ENCODE peak calls at places on chromosomes 16 and 17, in five cellular contexts. One of them, this sample, is unnamed.

GRCh38 chr17:61405686-61406542 is 6.3 kb downstream of the TBX2 start:
- DNase-seq in CD8-positive, alpha-beta T cell: no peak
- DNase-seq in left ventricle myocardium inferior: peak
- DNase-seq in transverse colon: no peak
- DNase-seq in astrocyte: no peak
- DNase-seq in this sample: no peak

GRCh38 chr17:71741836-71742235 is 379.0 kb upstream of the SOX9 start:
- DNase-seq in CD8-positive, alpha-beta T cell: no peak
- DNase-seq in left ventricle myocardium inferior: no peak
- DNase-seq in transverse colon: no peak
- DNase-seq in astrocyte: peak
- DNase-seq in this sample: no peak

GRCh38 chr16:87463722-87464690 is 28.8 kb downstream of the ZCCHC14 start:
- DNase-seq in CD8-positive, alpha-beta T cell: peak
- DNase-seq in left ventricle myocardium inferior: no peak
- DNase-seq in transverse colon: peak
- DNase-seq in astrocyte: peak
- DNase-seq in this sample: no peak

GRCh38 chr16:54193656-54194007 is 93.0 kb downstream of the IRX3 start:
- DNase-seq in CD8-positive, alpha-beta T cell: peak
- DNase-seq in left ventricle myocardium inferior: peak
- DNase-seq in transverse colon: peak
- DNase-seq in astrocyte: peak
- DNase-seq in this sample: peak

GRCh38 chr16:67966549-67967182 is 1.8 kb downstream of the SLC12A4 start:
- DNase-seq in CD8-positive, alpha-beta T cell: no peak
- DNase-seq in left ventricle myocardium inferior: no peak
- DNase-seq in transverse colon: no peak
- DNase-seq in astrocyte: peak
- DNase-seq in this sample: peak

GRCh38 chr17:57431415-57431814 is 175.1 kb downstream of the MSI2 start:
- DNase-seq in CD8-positive, alpha-beta T cell: no peak
- DNase-seq in left ventricle myocardium inferior: no peak
- DNase-seq in transverse colon: no peak
- DNase-seq in astrocyte: no peak
- DNase-seq in this sample: no peak

GRCh38 chr17:74383140-74383539 is 15.8 kb downstream of the GPR142 start:
- DNase-seq in CD8-positive, alpha-beta T cell: no peak
- DNase-seq in left ventricle myocardium inferior: no peak
- DNase-seq in transverse colon: no peak
- DNase-seq in astrocyte: no peak
- DNase-seq in this sample: no peak

GRCh38 chr17:80034977-80035686 is 540 bp downstream of the TBC1D16 start:
- DNase-seq in CD8-positive, alpha-beta T cell: peak
- DNase-seq in left ventricle myocardium inferior: no peak
- DNase-seq in transverse colon: peak
- DNase-seq in astrocyte: peak
- DNase-seq in this sample: peak

GRCh38 chr17:57630736-57631135 is 114.4 kb downstream of the CCDC182 start:
- DNase-seq in CD8-positive, alpha-beta T cell: no peak
- DNase-seq in left ventricle myocardium inferior: no peak
- DNase-seq in transverse colon: no peak
- DNase-seq in astrocyte: no peak
- DNase-seq in this sample: no peak

GRCh38 chr16:11152677-11153321 is 103.2 kb downstream of the SOCS1 start:
- DNase-seq in CD8-positive, alpha-beta T cell: no peak
- DNase-seq in left ventricle myocardium inferior: no peak
- DNase-seq in transverse colon: no peak
- DNase-seq in astrocyte: no peak
- DNase-seq in this sample: no peak

GRCh38 chr17:20315821-20316220 is 151.5 kb downstream of the LGALS9B start:
- DNase-seq in CD8-positive, alpha-beta T cell: no peak
- DNase-seq in left ventricle myocardium inferior: no peak
- DNase-seq in transverse colon: no peak
- DNase-seq in astrocyte: peak
- DNase-seq in this sample: no peak

GRCh38 chr16:68452176-68452575 is 3.9 kb upstream of the SMPD3 start:
- DNase-seq in CD8-positive, alpha-beta T cell: no peak
- DNase-seq in left ventricle myocardium inferior: no peak
- DNase-seq in transverse colon: no peak
- DNase-seq in astrocyte: no peak
- DNase-seq in this sample: no peak

GRCh38 chr17:77374170-77374936 is 233.6 kb downstream of the SEC14L1 start:
- DNase-seq in CD8-positive, alpha-beta T cell: peak
- DNase-seq in left ventricle myocardium inferior: peak
- DNase-seq in transverse colon: peak
- DNase-seq in astrocyte: peak
- DNase-seq in this sample: no peak

GRCh38 chr16:83903739-83904138 is 4.8 kb downstream of the MLYCD start:
- DNase-seq in CD8-positive, alpha-beta T cell: no peak
- DNase-seq in left ventricle myocardium inferior: peak
- DNase-seq in transverse colon: peak
- DNase-seq in astrocyte: peak
- DNase-seq in this sample: no peak

GRCh38 chr16:70746708-70747424 is 54.1 kb downstream of the VAC14 start:
- DNase-seq in CD8-positive, alpha-beta T cell: peak
- DNase-seq in left ventricle myocardium inferior: peak
- DNase-seq in transverse colon: peak
- DNase-seq in astrocyte: peak
- DNase-seq in this sample: peak

GRCh38 chr16:27632267-27632666 is 82.3 kb downstream of the KATNIP start:
- DNase-seq in CD8-positive, alpha-beta T cell: no peak
- DNase-seq in left ventricle myocardium inferior: no peak
- DNase-seq in transverse colon: no peak
- DNase-seq in astrocyte: no peak
- DNase-seq in this sample: no peak

GRCh38 chr17:33732116-33732515 is 439.0 kb upstream of the ASIC2 start:
- DNase-seq in CD8-positive, alpha-beta T cell: no peak
- DNase-seq in left ventricle myocardium inferior: no peak
- DNase-seq in transverse colon: no peak
- DNase-seq in astrocyte: no peak
- DNase-seq in this sample: no peak

GRCh38 chr17:75289832-75290337 is 652 bp upstream of the SLC25A19 start:
- DNase-seq in CD8-positive, alpha-beta T cell: peak
- DNase-seq in left ventricle myocardium inferior: peak
- DNase-seq in transverse colon: peak
- DNase-seq in astrocyte: no peak
- DNase-seq in this sample: peak

GRCh38 chr16:17798721-17799120 is 328.0 kb upstream of the XYLT1 start:
- DNase-seq in CD8-positive, alpha-beta T cell: no peak
- DNase-seq in left ventricle myocardium inferior: no peak
- DNase-seq in transverse colon: no peak
- DNase-seq in astrocyte: no peak
- DNase-seq in this sample: no peak

GRCh38 chr17:39813631-39814030 is 50.5 kb downstream of the IKZF3 start:
- DNase-seq in CD8-positive, alpha-beta T cell: peak
- DNase-seq in left ventricle myocardium inferior: no peak
- DNase-seq in transverse colon: no peak
- DNase-seq in astrocyte: no peak
- DNase-seq in this sample: no peak

GRCh38 chr16:23785842-23786241 is 31.0 kb downstream of the CHP2 start:
- DNase-seq in CD8-positive, alpha-beta T cell: no peak
- DNase-seq in left ventricle myocardium inferior: no peak
- DNase-seq in transverse colon: no peak
- DNase-seq in astrocyte: no peak
- DNase-seq in this sample: no peak

GRCh38 chr17:64095144-64095882 is 34.6 kb downstream of the ERN1 start:
- DNase-seq in CD8-positive, alpha-beta T cell: no peak
- DNase-seq in left ventricle myocardium inferior: no peak
- DNase-seq in transverse colon: no peak
- DNase-seq in astrocyte: no peak
- DNase-seq in this sample: peak

GRCh38 chr17:67733371-67733770 is 15.6 kb downstream of the NOL11 start:
- DNase-seq in CD8-positive, alpha-beta T cell: no peak
- DNase-seq in left ventricle myocardium inferior: no peak
- DNase-seq in transverse colon: no peak
- DNase-seq in astrocyte: no peak
- DNase-seq in this sample: no peak

GRCh38 chr16:29985271-29985811 is 10.1 kb downstream of the HIRIP3 start:
- DNase-seq in CD8-positive, alpha-beta T cell: no peak
- DNase-seq in left ventricle myocardium inferior: no peak
- DNase-seq in transverse colon: no peak
- DNase-seq in astrocyte: no peak
- DNase-seq in this sample: no peak

GRCh38 chr16:75461575-75461974 is 2.9 kb downstream of the TMEM170A start:
- DNase-seq in CD8-positive, alpha-beta T cell: no peak
- DNase-seq in left ventricle myocardium inferior: no peak
- DNase-seq in transverse colon: no peak
- DNase-seq in astrocyte: no peak
- DNase-seq in this sample: no peak

GRCh38 chr17:36609498-36609862 is 8.1 kb downstream of the MRM1 start:
- DNase-seq in CD8-positive, alpha-beta T cell: no peak
- DNase-seq in left ventricle myocardium inferior: no peak
- DNase-seq in transverse colon: no peak
- DNase-seq in astrocyte: no peak
- DNase-seq in this sample: no peak

GRCh38 chr17:36610472-36610871 is 9.1 kb downstream of the MRM1 start:
- DNase-seq in CD8-positive, alpha-beta T cell: no peak
- DNase-seq in left ventricle myocardium inferior: no peak
- DNase-seq in transverse colon: no peak
- DNase-seq in astrocyte: no peak
- DNase-seq in this sample: no peak

GRCh38 chr17:36608280-36608679 is 6.9 kb downstream of the MRM1 start:
- DNase-seq in CD8-positive, alpha-beta T cell: no peak
- DNase-seq in left ventricle myocardium inferior: no peak
- DNase-seq in transverse colon: no peak
- DNase-seq in astrocyte: no peak
- DNase-seq in this sample: no peak

GRCh38 chr17:36611345-36612072 is 10.1 kb downstream of the MRM1 start:
- DNase-seq in CD8-positive, alpha-beta T cell: no peak
- DNase-seq in left ventricle myocardium inferior: no peak
- DNase-seq in transverse colon: no peak
- DNase-seq in astrocyte: peak
- DNase-seq in this sample: peak

DNA sequence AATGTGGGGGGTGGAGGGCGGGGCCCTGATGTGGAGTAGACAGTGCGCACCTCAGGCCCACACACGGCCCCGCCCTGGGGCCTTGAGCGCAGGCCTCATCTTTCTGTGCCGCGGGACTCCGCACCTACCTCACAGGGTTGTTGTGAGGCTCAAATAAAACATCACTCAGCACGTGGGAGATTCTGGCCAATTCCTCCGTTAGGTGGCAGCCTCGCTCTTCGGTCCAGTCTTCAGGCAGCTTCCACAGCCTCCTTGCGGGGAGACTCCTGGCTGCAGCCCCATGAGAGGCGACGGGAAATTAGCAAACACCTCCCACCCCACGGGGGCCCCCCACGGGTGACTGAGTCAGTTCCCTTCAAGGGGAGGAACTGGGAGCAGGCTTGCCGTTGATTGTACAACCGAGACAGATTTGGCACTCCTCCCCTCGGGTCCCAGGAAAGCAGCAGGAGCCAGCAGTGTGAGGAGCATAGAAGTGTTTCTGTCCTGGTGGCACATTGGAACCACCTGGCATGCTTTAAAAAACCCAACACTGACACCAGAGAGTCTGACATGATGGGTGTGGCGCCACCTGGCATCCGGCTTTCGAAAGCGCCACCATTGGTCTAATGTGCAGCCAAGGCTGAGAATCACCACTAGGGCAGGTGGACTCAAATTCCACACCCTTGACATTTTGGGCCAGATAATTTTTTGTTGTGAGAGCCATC is 7.6 kb downstream of the MRM1 start:
- DNase-seq in CD8-positive, alpha-beta T cell: no peak
- DNase-seq in left ventricle myocardium inferior: peak
- DNase-seq in transverse colon: peak
- DNase-seq in astrocyte: peak
- DNase-seq in this sample: peak
- TF ChIP-seq CTCF in CD8-positive, alpha-beta T cell: no peak
- TF ChIP-seq CTCF in left ventricle myocardium inferior: peak
- TF ChIP-seq CTCF in transverse colon: peak
- TF ChIP-seq CTCF in astrocyte: peak
- TF ChIP-seq CTCF in this sample: peak

GRCh38 chr16:49956915-49957314 is 68.1 kb upstream of the CNEP1R1 start:
- DNase-seq in CD8-positive, alpha-beta T cell: no peak
- DNase-seq in left ventricle myocardium inferior: no peak
- DNase-seq in transverse colon: no peak
- DNase-seq in astrocyte: no peak
- DNase-seq in this sample: no peak
- TF ChIP-seq CTCF in CD8-positive, alpha-beta T cell: no peak
- TF ChIP-seq CTCF in left ventricle myocardium inferior: no peak
- TF ChIP-seq CTCF in transverse colon: no peak
- TF ChIP-seq CTCF in astrocyte: no peak
- TF ChIP-seq CTCF in this sample: no peak

DNA sequence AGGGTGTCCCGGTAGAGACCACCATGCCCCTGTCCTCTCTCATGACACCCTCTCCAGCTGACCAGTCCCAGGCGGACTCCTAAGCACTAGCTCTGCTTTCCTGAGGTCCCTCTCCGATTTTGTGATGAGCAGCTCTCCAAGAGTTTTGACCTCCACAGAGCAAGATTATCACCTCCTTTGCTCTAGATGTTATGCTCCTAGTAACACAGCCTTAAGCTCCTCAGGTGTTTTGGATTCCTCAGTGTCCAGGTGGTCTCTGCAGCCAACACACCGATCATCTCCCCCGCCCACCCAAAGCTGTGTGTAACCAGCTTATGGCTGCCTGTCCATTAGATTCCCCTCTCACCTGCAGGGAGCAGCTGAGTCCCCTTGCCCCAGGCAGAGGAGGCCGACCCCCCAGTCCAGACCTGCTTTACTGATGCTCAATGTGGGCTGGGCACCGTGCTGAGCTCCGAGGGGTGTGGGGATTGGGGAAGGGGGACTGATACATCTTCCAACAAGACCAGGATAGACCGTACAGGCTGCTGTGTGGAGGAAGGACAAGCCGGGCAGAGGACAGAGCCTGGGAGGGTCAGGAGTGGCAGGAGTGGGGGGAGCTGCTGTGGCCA is 2.3 kb downstream of the TRPV3 start:
- DNase-seq in CD8-positive, alpha-beta T cell: no peak
- DNase-seq in left ventricle myocardium inferior: no peak
- DNase-seq in transverse colon: no peak
- DNase-seq in astrocyte: no peak
- DNase-seq in this sample: no peak
- TF ChIP-seq CTCF in CD8-positive, alpha-beta T cell: no peak
- TF ChIP-seq CTCF in left ventricle myocardium inferior: no peak
- TF ChIP-seq CTCF in transverse colon: no peak
- TF ChIP-seq CTCF in astrocyte: no peak
- TF ChIP-seq CTCF in this sample: no peak

DNA sequence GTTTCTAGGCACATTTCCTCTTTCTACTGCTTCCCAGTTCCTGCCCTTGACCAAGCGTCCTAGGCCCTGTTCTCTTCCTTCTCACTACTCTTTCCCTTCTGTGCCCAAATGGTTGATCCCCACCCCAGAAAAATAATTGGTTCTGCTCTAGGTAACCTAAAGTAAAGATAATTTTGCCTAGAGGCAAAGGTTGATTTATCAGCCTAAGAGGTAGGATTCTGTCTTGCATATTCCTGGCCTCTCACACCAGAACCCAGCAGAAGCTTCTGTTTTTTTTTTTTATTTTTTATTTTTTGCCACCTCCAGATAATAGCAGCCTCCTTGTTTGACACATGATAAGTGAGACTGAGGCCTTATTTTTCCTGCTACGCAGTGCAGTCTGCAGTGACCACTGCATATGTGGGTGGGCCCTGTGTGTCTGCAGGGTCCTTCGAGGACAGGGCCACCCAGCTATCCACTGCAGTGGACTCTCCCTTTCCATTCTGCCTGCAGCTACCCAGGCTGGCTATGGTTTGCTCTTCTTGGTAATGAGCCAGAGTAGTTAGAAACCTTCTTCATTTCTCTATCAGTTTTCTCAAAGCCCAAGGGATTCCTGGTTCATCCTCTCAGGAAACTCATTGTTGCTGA is 711 bp downstream of the PIPOX start:
- DNase-seq in CD8-positive, alpha-beta T cell: no peak
- DNase-seq in left ventricle myocardium inferior: no peak
- DNase-seq in transverse colon: no peak
- DNase-seq in astrocyte: no peak
- DNase-seq in this sample: no peak
- TF ChIP-seq CTCF in CD8-positive, alpha-beta T cell: no peak
- TF ChIP-seq CTCF in left ventricle myocardium inferior: no peak
- TF ChIP-seq CTCF in transverse colon: no peak
- TF ChIP-seq CTCF in astrocyte: no peak
- TF ChIP-seq CTCF in this sample: no peak

This sample was measured in MCF 10A.